ENCODE peak calls at places on chromosome 11, in eight cellular contexts. N is HuH-7.5, H is AML-193, U is SW 1271, X is iris pigment epithelial cell, D is DMS153, B is SW480, E is head of caudate nucleus. C is an unnamed sample.

GRCh38 chr11:12272821-12273617 is 104.4 kb upstream of the PARVA start:
- DNase-seq in N (no peak), H (no peak), U (no peak), X (peak; percentile 57), D (no peak), B (no peak), E (no peak), C (no peak)

GRCh38 chr11:115489466-115489865 is 14.7 kb downstream of the CADM1 start:
- DNase-seq in N (no peak), H (no peak), U (no peak), X (no peak), D (no peak), B (no peak), E (no peak), C (no peak)

GRCh38 chr11:2314525-2315394 is 12.9 kb downstream of the TSPAN32 start:
- DNase-seq in N (no peak), H (no peak), U (no peak), X (peak; percentile 43), D (no peak), B (no peak), E (peak; percentile 84), C (no peak)

GRCh38 chr11:64123102-64123434 is 42.8 kb downstream of the MACROD1 start:
- DNase-seq in N (no peak), H (no peak), U (no peak), X (no peak), D (peak; percentile 55), B (no peak), E (no peak), C (no peak)

GRCh38 chr11:86116996-86117705 is 48.3 kb upstream of the PICALM start:
- DNase-seq in N (no peak), H (no peak), U (no peak), X (peak; percentile 61), D (no peak), B (no peak), E (no peak), C (no peak)

GRCh38 chr11:65867284-65868071 is 5.1 kb downstream of the EFEMP2 start:
- DNase-seq in N (no peak), H (no peak), U (no peak), X (no peak), D (no peak), B (no peak), E (no peak), C (no peak)

GRCh38 chr11:74278721-74279148 is 32.7 kb downstream of the P4HA3 start:
- DNase-seq in N (no peak), H (no peak), U (peak; percentile 10), X (peak; percentile 100), D (no peak), B (no peak), E (no peak), C (no peak)

GRCh38 chr11:6480299-6480914 is 724 bp downstream of the ARFIP2 start:
- DNase-seq in N (no peak), H (no peak), U (no peak), X (no peak), D (no peak), B (no peak), E (no peak), C (no peak)

GRCh38 chr11:72758690-72759389 is 6.6 kb upstream of the ARAP1 start:
- DNase-seq in N (no peak), H (no peak), U (no peak), X (peak; percentile 91), D (peak; percentile 26), B (no peak), E (no peak), C (no peak)

GRCh38 chr11:130023204-130023603 is 20.6 kb upstream of the PRDM10 start:
- DNase-seq in N (no peak), H (no peak), U (peak; percentile 86), X (peak; percentile 83), D (peak; percentile 66), B (peak; percentile 81), E (no peak), C (no peak)

C was measured in stimulated activated effector memory CD8-positive, alpha-beta T cell treated with anti-CD3 and anti-CD28 coated beads, Interleukin-12 subunit alpha, Interleukin-12 subunit beta, amount 100 ng/mL, for 72 hours.